ENCODE peak calls at places on chromosomes 4 and X, in seven cellular contexts. K is HCT116, I is H1, U is K562, D is GM12878, W is SK-N-SH, M is HepG2. E is an unnamed sample.

GRCh38 chr4:153181293-153182080 is 22.8 kb upstream of the TRIM2 start:
- DNase-seq in D (no peak), W (no peak), U (no peak), K (no peak), I (no peak), M (no peak), E (no peak)

GRCh38 chr4:79331126-79331876 is 5.4 kb upstream of the NAA11 start:
- DNase-seq in W (no peak), D (no peak), I (no peak), M (no peak), U (no peak), K (no peak), E (no peak)

GRCh38 chr4:2796261-2797187 is 3.6 kb downstream of the SH3BP2 start:
- DNase-seq in I (no peak), W (peak; percentile 29), M (no peak), U (no peak), K (no peak), D (no peak), E (no peak)

GRCh38 chr4:52594961-52595360 is 64.1 kb downstream of the USP46 start:
- DNase-seq in W (no peak), I (no peak), U (no peak), D (no peak), K (no peak), M (no peak), E (no peak)

GRCh38 chrX:45596190-45596808 is 395.6 kb upstream of the DIPK2B start:
- DNase-seq in D (no peak), U (no peak), W (no peak), K (no peak), M (no peak), I (no peak), E (no peak)

GRCh38 chr4:94412019-94413017 is 39.4 kb upstream of the PDLIM5 start:
- DNase-seq in D (no peak), K (peak; percentile 76), I (no peak), W (no peak), M (peak; percentile 73), U (peak; percentile 13), E (no peak)

GRCh38 chrX:155434906-155435743 is 23.3 kb downstream of the F8A3 start:
- DNase-seq in U (peak; percentile 53), K (no peak), I (no peak), D (no peak), W (no peak), M (no peak), E (no peak)

GRCh38 chrX:22220941-22221340 is 51.8 kb upstream of the CBLL2 start:
- DNase-seq in I (no peak), U (no peak), K (peak; percentile 2), M (no peak), D (no peak), W (no peak), E (no peak)

GRCh38 chrX:140766024-140766611 is 56.6 kb downstream of the LINC00632 start:
- DNase-seq in K (no peak), U (peak; percentile 21), I (peak; percentile 53), D (no peak), M (peak; percentile 27), W (peak; percentile 61), E (no peak)

GRCh38 chr4:41144812-41145211 is 69.5 kb downstream of the APBB2 start:
- DNase-seq in M (peak; percentile 44), D (no peak), W (no peak), K (no peak), U (no peak), I (no peak), E (no peak)

GRCh38 chrX:136121788-136122187 is 25.5 kb upstream of the FHL1 start:
- DNase-seq in U (no peak), W (no peak), K (no peak), M (no peak), D (no peak), I (no peak), E (no peak)

GRCh38 chrX:46554942-46555341 is 9.7 kb upstream of the ZNF674 start:
- DNase-seq in I (no peak), U (no peak), M (peak; percentile 6), W (no peak), K (no peak), D (no peak), E (no peak)

GRCh38 chr4:107349266-107349665 is 313.2 kb upstream of the DKK2 start:
- DNase-seq in K (no peak), W (peak; percentile 8), I (no peak), M (no peak), D (no peak), U (no peak), E (peak; percentile 2)

GRCh38 chrX:9072281-9072680 is 38.4 kb upstream of the FAM9B start:
- DNase-seq in U (no peak), W (no peak), K (no peak), I (no peak), D (no peak), M (no peak), E (no peak)

GRCh38 chrX:65587616-65588526 is 53.3 kb upstream of the LAS1L start:
- DNase-seq in U (peak; percentile 66), W (no peak), D (no peak), M (no peak), I (no peak), K (no peak), E (no peak)

GRCh38 chr4:95742872-95743271 is 97.0 kb upstream of the PDHA2 start:
- DNase-seq in I (no peak), M (no peak), U (no peak), W (no peak), K (no peak), D (no peak), E (no peak)

GRCh38 chr4:87679449-87680169 is 29.5 kb downstream of the DMP1 start:
- DNase-seq in M (peak; percentile 48), D (peak; percentile 2), K (peak; percentile 48), W (peak; percentile 59), U (peak; percentile 67), I (peak; percentile 68), E (peak; percentile 43)

GRCh38 chrX:41332408-41332987 is 1.5 kb upstream of the DDX3X start:
- DNase-seq in U (no peak), M (no peak), K (no peak), W (no peak), I (no peak), D (no peak), E (no peak)

GRCh38 chr4:87032884-87033533 is 98.2 kb downstream of the AFF1 start:
- DNase-seq in D (no peak), W (no peak), I (no peak), U (no peak), K (no peak), M (peak; percentile 69), E (no peak)

GRCh38 chr4:40718571-40718970 is 31.2 kb upstream of the NSUN7 start:
- DNase-seq in U (no peak), M (no peak), K (no peak), W (no peak), D (no peak), I (no peak), E (no peak)

GRCh38 chr4:153466637-153467153 is 535 bp downstream of the TMEM131L start:
- DNase-seq in D (no peak), W (peak; percentile 75), I (no peak), K (no peak), U (no peak), M (no peak), E (no peak)

GRCh38 chr4:33948921-33949320 is 2295.4 kb downstream of the ARAP2 start:
- DNase-seq in K (no peak), W (no peak), M (no peak), I (no peak), D (no peak), U (no peak), E (no peak)

GRCh38 chr4:169132561-169133305 is 122.7 kb upstream of the CBR4 start:
- DNase-seq in M (no peak), I (no peak), D (no peak), W (no peak), U (no peak), K (no peak), E (no peak)

GRCh38 chrX:74593593-74593992 is 20.8 kb downstream of the RLIM start:
- DNase-seq in D (no peak), I (no peak), M (no peak), U (no peak), K (no peak), W (no peak), E (no peak)
- TF ChIP-seq YY1 in D (no peak), I (no peak), M (no peak), U (no peak), K (no peak), W (no peak), E (no peak)

GRCh38 chrX:28701222-28701621 is 114.0 kb downstream of the IL1RAPL1 start:
- DNase-seq in W (no peak), D (no peak), K (no peak), I (no peak), U (no peak), M (no peak), E (no peak)

GRCh38 chrX:28693101-28693500 is 105.9 kb downstream of the IL1RAPL1 start:
- DNase-seq in U (no peak), I (no peak), K (no peak), W (no peak), D (no peak), M (no peak), E (no peak)

DNA sequence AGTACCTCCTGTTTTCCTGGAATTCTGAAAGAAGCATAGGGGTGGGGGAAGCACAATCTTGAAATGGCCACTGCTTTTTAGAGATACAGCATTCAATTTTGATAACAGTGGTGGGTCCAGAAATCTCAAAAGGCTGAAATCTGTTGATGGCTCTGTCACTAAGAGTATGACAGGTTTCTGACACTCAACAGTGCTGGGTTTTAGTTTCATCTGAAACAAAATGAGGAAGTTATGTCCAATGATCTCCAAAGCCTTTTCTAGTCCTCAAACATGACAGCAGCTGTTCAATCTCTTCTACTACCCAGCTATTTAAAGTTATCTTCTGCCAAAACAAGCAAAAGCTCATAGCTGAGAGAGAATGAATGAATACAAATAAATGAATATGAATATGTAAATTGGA is 110.5 kb downstream of the IL1RAPL1 start:
- DNase-seq in K (no peak), I (no peak), D (no peak), U (no peak), W (no peak), M (no peak), E (no peak)
- TF ChIP-seq YY1 in K (no peak), I (no peak), D (no peak), U (no peak), W (no peak), M (no peak), E (no peak)

GRCh38 chr4:128244379-128244778 is 43.2 kb downstream of the PGRMC2 start:
- DNase-seq in M (no peak), U (no peak), D (no peak), I (no peak), K (no peak), W (no peak), E (no peak)
- TF ChIP-seq YY1 in M (no peak), U (no peak), D (no peak), I (no peak), K (no peak), W (no peak), E (no peak)

GRCh38 chr4:55358668-55359067 is 12.6 kb downstream of the SRD5A3 start:
- DNase-seq in D (peak; percentile 5), W (no peak), K (peak; percentile 50), M (no peak), I (no peak), U (no peak), E (no peak)

GRCh38 chr4:55354648-55355047 is 8.6 kb downstream of the SRD5A3 start:
- DNase-seq in I (peak; percentile 29), U (no peak), K (no peak), W (no peak), D (no peak), M (no peak), E (no peak)

GRCh38 chr4:55355555-55355954 is 9.5 kb downstream of the SRD5A3 start:
- DNase-seq in M (no peak), W (no peak), I (peak; percentile 22), K (no peak), U (no peak), D (no peak), E (no peak)

GRCh38 chr4:55358246-55358645 is 12.2 kb downstream of the SRD5A3 start:
- DNase-seq in I (no peak), W (no peak), M (no peak), U (no peak), K (no peak), D (no peak), E (no peak)

GRCh38 chr4:55356991-55357461 is 11.0 kb downstream of the SRD5A3 start:
- DNase-seq in K (no peak), W (no peak), U (no peak), M (peak; percentile 42), I (peak; percentile 33), D (no peak), E (no peak)
- TF ChIP-seq YY1 in K (no peak), W (no peak), U (no peak), M (no peak), I (no peak), D (no peak), E (no peak)